ENCODE peak calls at places on chromosomes 3 and 15, in ten cellular contexts. One of them, this sample, is unnamed.

GRCh38 chr3:126798521-126798920 is 94.5 kb downstream of the CHCHD6 start:
- DNase-seq in cardiac fibroblast: no peak
- DNase-seq in psoas muscle: no peak
- DNase-seq in lower lobe of right lung: no peak
- DNase-seq in uterus: no peak
- DNase-seq in lower leg skin: no peak
- DNase-seq in colonic mucosa: no peak
- DNase-seq in upper lobe of right lung: no peak
- DNase-seq in Panc1: no peak
- DNase-seq in BE2C: no peak
- DNase-seq in this sample: peak

GRCh38 chr15:73991260-73991659 is 835 bp downstream of the STOML1 start:
- DNase-seq in upper lobe of right lung: peak
- DNase-seq in BE2C: peak
- DNase-seq in uterus: peak
- DNase-seq in lower leg skin: peak
- DNase-seq in cardiac fibroblast: peak
- DNase-seq in Panc1: no peak
- DNase-seq in colonic mucosa: peak
- DNase-seq in psoas muscle: peak
- DNase-seq in lower lobe of right lung: peak
- DNase-seq in this sample: no peak

GRCh38 chr3:65907232-65908130 is 131.2 kb downstream of the MAGI1 start:
- DNase-seq in lower lobe of right lung: no peak
- DNase-seq in cardiac fibroblast: no peak
- DNase-seq in upper lobe of right lung: no peak
- DNase-seq in psoas muscle: no peak
- DNase-seq in colonic mucosa: no peak
- DNase-seq in lower leg skin: no peak
- DNase-seq in uterus: no peak
- DNase-seq in BE2C: no peak
- DNase-seq in Panc1: no peak
- DNase-seq in this sample: no peak

GRCh38 chr3:190384241-190384863 is 3.6 kb upstream of the CLDN16 start:
- DNase-seq in Panc1: peak
- DNase-seq in uterus: no peak
- DNase-seq in psoas muscle: no peak
- DNase-seq in cardiac fibroblast: peak
- DNase-seq in BE2C: no peak
- DNase-seq in colonic mucosa: peak
- DNase-seq in lower leg skin: no peak
- DNase-seq in lower lobe of right lung: no peak
- DNase-seq in upper lobe of right lung: no peak
- DNase-seq in this sample: peak

GRCh38 chr3:100045696-100046095 is 68.6 kb downstream of the FILIP1L start:
- DNase-seq in colonic mucosa: peak
- DNase-seq in psoas muscle: peak
- DNase-seq in lower leg skin: no peak
- DNase-seq in BE2C: no peak
- DNase-seq in upper lobe of right lung: peak
- DNase-seq in Panc1: no peak
- DNase-seq in lower lobe of right lung: no peak
- DNase-seq in cardiac fibroblast: peak
- DNase-seq in uterus: peak
- DNase-seq in this sample: peak

GRCh38 chr3:72161870-72162617 is 377.1 kb upstream of the PROK2 start:
- DNase-seq in cardiac fibroblast: peak
- DNase-seq in psoas muscle: no peak
- DNase-seq in lower lobe of right lung: no peak
- DNase-seq in BE2C: peak
- DNase-seq in upper lobe of right lung: no peak
- DNase-seq in lower leg skin: no peak
- DNase-seq in colonic mucosa: peak
- DNase-seq in Panc1: no peak
- DNase-seq in uterus: peak
- DNase-seq in this sample: peak

GRCh38 chr3:172749201-172749965 is 1.1 kb upstream of the ECT2 start:
- DNase-seq in Panc1: peak
- DNase-seq in lower lobe of right lung: no peak
- DNase-seq in lower leg skin: no peak
- DNase-seq in cardiac fibroblast: peak
- DNase-seq in psoas muscle: no peak
- DNase-seq in colonic mucosa: peak
- DNase-seq in upper lobe of right lung: no peak
- DNase-seq in BE2C: no peak
- DNase-seq in uterus: peak
- DNase-seq in this sample: peak

GRCh38 chr3:17261627-17262369 is 377.0 kb downstream of the PLCL2 start:
- DNase-seq in lower lobe of right lung: no peak
- DNase-seq in Panc1: no peak
- DNase-seq in cardiac fibroblast: no peak
- DNase-seq in colonic mucosa: no peak
- DNase-seq in BE2C: no peak
- DNase-seq in upper lobe of right lung: no peak
- DNase-seq in psoas muscle: no peak
- DNase-seq in uterus: no peak
- DNase-seq in lower leg skin: no peak
- DNase-seq in this sample: no peak

GRCh38 chr15:101325263-101326025 is 30.4 kb upstream of the SNRPA1 start:
- DNase-seq in psoas muscle: no peak
- DNase-seq in cardiac fibroblast: no peak
- DNase-seq in lower leg skin: peak
- DNase-seq in uterus: no peak
- DNase-seq in upper lobe of right lung: peak
- DNase-seq in BE2C: no peak
- DNase-seq in Panc1: no peak
- DNase-seq in colonic mucosa: no peak
- DNase-seq in lower lobe of right lung: no peak
- DNase-seq in this sample: no peak

GRCh38 chr15:74648051-74648622 is 32.5 kb downstream of the CLK3 start:
- DNase-seq in cardiac fibroblast: no peak
- DNase-seq in lower lobe of right lung: no peak
- DNase-seq in psoas muscle: no peak
- DNase-seq in upper lobe of right lung: no peak
- DNase-seq in colonic mucosa: no peak
- DNase-seq in BE2C: no peak
- DNase-seq in lower leg skin: peak
- DNase-seq in uterus: no peak
- DNase-seq in Panc1: no peak
- DNase-seq in this sample: no peak

GRCh38 chr3:45545476-45545875 is 49.1 kb upstream of the LIMD1 start:
- DNase-seq in lower leg skin: peak
- DNase-seq in upper lobe of right lung: no peak
- DNase-seq in cardiac fibroblast: no peak
- DNase-seq in psoas muscle: peak
- DNase-seq in uterus: no peak
- DNase-seq in BE2C: no peak
- DNase-seq in Panc1: no peak
- DNase-seq in colonic mucosa: no peak
- DNase-seq in lower lobe of right lung: no peak
- DNase-seq in this sample: no peak

GRCh38 chr3:7787871-7788828 is 713.5 kb upstream of the LMCD1 start:
- DNase-seq in BE2C: no peak
- DNase-seq in uterus: no peak
- DNase-seq in lower lobe of right lung: no peak
- DNase-seq in Panc1: no peak
- DNase-seq in colonic mucosa: no peak
- DNase-seq in upper lobe of right lung: no peak
- DNase-seq in cardiac fibroblast: peak
- DNase-seq in psoas muscle: no peak
- DNase-seq in lower leg skin: no peak
- DNase-seq in this sample: peak
- TF ChIP-seq CTCF in BE2C: no peak
- TF ChIP-seq CTCF in uterus: no peak
- TF ChIP-seq CTCF in lower lobe of right lung: peak
- TF ChIP-seq CTCF in Panc1: no peak
- TF ChIP-seq CTCF in colonic mucosa: no peak
- TF ChIP-seq CTCF in upper lobe of right lung: peak
- TF ChIP-seq CTCF in cardiac fibroblast: no peak
- TF ChIP-seq CTCF in psoas muscle: no peak
- TF ChIP-seq CTCF in lower leg skin: no peak
- TF ChIP-seq CTCF in this sample: no peak

GRCh38 chr3:128859573-128860154 is 19.8 kb upstream of the ACAD9 start:
- DNase-seq in colonic mucosa: no peak
- DNase-seq in Panc1: no peak
- DNase-seq in BE2C: no peak
- DNase-seq in cardiac fibroblast: no peak
- DNase-seq in lower leg skin: no peak
- DNase-seq in uterus: no peak
- DNase-seq in upper lobe of right lung: no peak
- DNase-seq in psoas muscle: no peak
- DNase-seq in lower lobe of right lung: no peak
- DNase-seq in this sample: peak
- H3K4me3 ChIP-seq in colonic mucosa: no peak
- H3K4me3 ChIP-seq in Panc1: no peak
- H3K4me3 ChIP-seq in BE2C: no peak
- H3K4me3 ChIP-seq in cardiac fibroblast: no peak
- H3K4me3 ChIP-seq in lower leg skin: no peak
- H3K4me3 ChIP-seq in uterus: no peak
- H3K4me3 ChIP-seq in upper lobe of right lung: no peak
- H3K4me3 ChIP-seq in psoas muscle: no peak
- H3K4me3 ChIP-seq in lower lobe of right lung: no peak
- H3K4me3 ChIP-seq in this sample: no peak

DNA sequence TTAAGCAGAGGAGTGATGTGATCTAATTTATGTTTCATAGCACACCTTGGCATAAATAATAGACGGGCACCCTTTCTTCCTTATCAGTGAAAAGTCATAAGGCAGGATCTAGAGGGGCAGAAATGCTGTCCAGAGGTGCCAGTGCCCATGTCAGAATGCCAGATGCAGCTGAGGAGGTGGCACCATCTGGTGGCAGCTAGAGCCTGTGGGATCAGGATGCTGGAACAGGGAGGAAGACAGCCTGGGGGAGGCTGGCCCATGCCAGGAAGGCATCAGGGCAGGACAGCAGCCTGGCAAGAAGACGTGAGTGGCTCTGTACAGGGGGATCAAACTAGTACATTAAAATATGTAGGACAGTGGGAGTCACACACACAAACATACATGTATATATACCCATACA is 16.5 kb downstream of the MYH15 start:
- DNase-seq in psoas muscle: no peak
- DNase-seq in cardiac fibroblast: peak
- DNase-seq in colonic mucosa: peak
- DNase-seq in upper lobe of right lung: no peak
- DNase-seq in lower lobe of right lung: no peak
- DNase-seq in BE2C: peak
- DNase-seq in lower leg skin: no peak
- DNase-seq in uterus: no peak
- DNase-seq in Panc1: no peak
- DNase-seq in this sample: no peak
- TF ChIP-seq CTCF in psoas muscle: no peak
- TF ChIP-seq CTCF in cardiac fibroblast: peak
- TF ChIP-seq CTCF in colonic mucosa: no peak
- TF ChIP-seq CTCF in upper lobe of right lung: peak
- TF ChIP-seq CTCF in lower lobe of right lung: peak
- TF ChIP-seq CTCF in BE2C: peak
- TF ChIP-seq CTCF in lower leg skin: no peak
- TF ChIP-seq CTCF in uterus: no peak
- TF ChIP-seq CTCF in Panc1: peak
- TF ChIP-seq CTCF in this sample: peak

GRCh38 chr3:42501321-42501680 is 1.1 kb upstream of the VIPR1 start:
- DNase-seq in Panc1: no peak
- DNase-seq in upper lobe of right lung: no peak
- DNase-seq in colonic mucosa: peak
- DNase-seq in psoas muscle: no peak
- DNase-seq in uterus: no peak
- DNase-seq in lower leg skin: peak
- DNase-seq in cardiac fibroblast: no peak
- DNase-seq in BE2C: no peak
- DNase-seq in lower lobe of right lung: no peak
- DNase-seq in this sample: no peak
- H3K4me3 ChIP-seq in Panc1: no peak
- H3K4me3 ChIP-seq in upper lobe of right lung: peak
- H3K4me3 ChIP-seq in colonic mucosa: peak
- H3K4me3 ChIP-seq in psoas muscle: peak
- H3K4me3 ChIP-seq in uterus: no peak
- H3K4me3 ChIP-seq in lower leg skin: no peak
- H3K4me3 ChIP-seq in cardiac fibroblast: peak
- H3K4me3 ChIP-seq in BE2C: no peak
- H3K4me3 ChIP-seq in lower lobe of right lung: peak
- H3K4me3 ChIP-seq in this sample: no peak

GRCh38 chr3:35950045-35950444 is 310.7 kb downstream of the ARPP21 start:
- DNase-seq in psoas muscle: no peak
- DNase-seq in upper lobe of right lung: no peak
- DNase-seq in Panc1: no peak
- DNase-seq in BE2C: no peak
- DNase-seq in uterus: no peak
- DNase-seq in cardiac fibroblast: no peak
- DNase-seq in lower lobe of right lung: no peak
- DNase-seq in colonic mucosa: no peak
- DNase-seq in lower leg skin: no peak
- DNase-seq in this sample: no peak

GRCh38 chr3:35944915-35945710 is 305.8 kb downstream of the ARPP21 start:
- DNase-seq in BE2C: no peak
- DNase-seq in psoas muscle: no peak
- DNase-seq in upper lobe of right lung: no peak
- DNase-seq in uterus: no peak
- DNase-seq in colonic mucosa: no peak
- DNase-seq in cardiac fibroblast: no peak
- DNase-seq in Panc1: no peak
- DNase-seq in lower leg skin: no peak
- DNase-seq in lower lobe of right lung: no peak
- DNase-seq in this sample: peak

GRCh38 chr3:35946857-35947514 is 307.7 kb downstream of the ARPP21 start:
- DNase-seq in lower lobe of right lung: no peak
- DNase-seq in cardiac fibroblast: no peak
- DNase-seq in lower leg skin: no peak
- DNase-seq in psoas muscle: no peak
- DNase-seq in uterus: no peak
- DNase-seq in upper lobe of right lung: no peak
- DNase-seq in BE2C: peak
- DNase-seq in colonic mucosa: peak
- DNase-seq in Panc1: no peak
- DNase-seq in this sample: no peak

GRCh38 chr3:35946121-35946856 is 307.0 kb downstream of the ARPP21 start:
- DNase-seq in colonic mucosa: no peak
- DNase-seq in lower leg skin: no peak
- DNase-seq in cardiac fibroblast: peak
- DNase-seq in BE2C: no peak
- DNase-seq in lower lobe of right lung: no peak
- DNase-seq in upper lobe of right lung: no peak
- DNase-seq in psoas muscle: no peak
- DNase-seq in uterus: no peak
- DNase-seq in Panc1: no peak
- DNase-seq in this sample: peak
- TF ChIP-seq CTCF in colonic mucosa: no peak
- TF ChIP-seq CTCF in lower leg skin: no peak
- TF ChIP-seq CTCF in cardiac fibroblast: peak
- TF ChIP-seq CTCF in BE2C: peak
- TF ChIP-seq CTCF in lower lobe of right lung: peak
- TF ChIP-seq CTCF in upper lobe of right lung: peak
- TF ChIP-seq CTCF in psoas muscle: peak
- TF ChIP-seq CTCF in uterus: no peak
- TF ChIP-seq CTCF in Panc1: peak
- TF ChIP-seq CTCF in this sample: peak

DNA sequence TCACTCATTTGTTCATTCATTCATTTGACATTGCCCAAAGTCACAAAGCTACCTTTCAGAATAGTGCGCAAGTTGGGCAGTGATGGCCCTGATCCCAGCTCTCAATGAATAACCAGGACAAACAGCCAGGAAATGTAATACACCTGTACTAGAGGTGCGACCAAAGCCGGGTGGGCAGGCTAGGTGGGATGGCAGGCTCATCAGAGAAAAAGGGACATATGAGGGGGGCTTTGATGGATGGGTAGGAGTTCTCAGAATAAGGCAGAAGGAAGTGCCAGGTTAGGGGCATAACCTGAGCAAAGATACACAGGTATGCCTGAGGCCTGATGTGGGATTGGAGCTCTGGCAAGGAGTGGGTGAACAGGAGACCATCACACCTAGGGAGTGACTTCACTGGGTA is 53.4 kb upstream of the SMAD6 start:
- DNase-seq in BE2C: no peak
- DNase-seq in uterus: no peak
- DNase-seq in cardiac fibroblast: no peak
- DNase-seq in Panc1: no peak
- DNase-seq in lower leg skin: no peak
- DNase-seq in psoas muscle: no peak
- DNase-seq in colonic mucosa: no peak
- DNase-seq in lower lobe of right lung: no peak
- DNase-seq in upper lobe of right lung: no peak
- DNase-seq in this sample: no peak
- H3K4me3 ChIP-seq in BE2C: no peak
- H3K4me3 ChIP-seq in uterus: no peak
- H3K4me3 ChIP-seq in cardiac fibroblast: no peak
- H3K4me3 ChIP-seq in Panc1: no peak
- H3K4me3 ChIP-seq in lower leg skin: no peak
- H3K4me3 ChIP-seq in psoas muscle: no peak
- H3K4me3 ChIP-seq in colonic mucosa: no peak
- H3K4me3 ChIP-seq in lower lobe of right lung: no peak
- H3K4me3 ChIP-seq in upper lobe of right lung: no peak
- H3K4me3 ChIP-seq in this sample: no peak